ENCODE peak calls at places on chromosomes 1 and 21, in six cellular contexts. One of them, this sample, is unnamed. For H3K4me1, the result is how much of the 10 kb centered on the place peaks cover.

GRCh38 chr1:205616563-205617293 is 15.1 kb downstream of the ELK4 start:
- DNase-seq in testis: no peak
- DNase-seq in prostate gland: no peak
- DNase-seq in BE2C: no peak
- DNase-seq in GM23338: no peak
- DNase-seq in ovary: no peak
- DNase-seq in this sample: no peak

GRCh38 chr1:59814180-59814900 is 409 bp upstream of the HOOK1 start:
- DNase-seq in GM23338: peak
- DNase-seq in prostate gland: peak
- DNase-seq in testis: peak
- DNase-seq in ovary: peak
- DNase-seq in BE2C: peak
- DNase-seq in this sample: peak

GRCh38 chr21:39451332-39452206 is at the start of gene SH3BGR:
- DNase-seq in GM23338: peak
- DNase-seq in prostate gland: peak
- DNase-seq in ovary: no peak
- DNase-seq in testis: peak
- DNase-seq in BE2C: peak
- DNase-seq in this sample: peak

GRCh38 chr21:42562816-42563215 is 49.2 kb downstream of the SLC37A1 start:
- DNase-seq in GM23338: no peak
- DNase-seq in ovary: no peak
- DNase-seq in prostate gland: no peak
- DNase-seq in BE2C: no peak
- DNase-seq in testis: no peak
- DNase-seq in this sample: no peak

GRCh38 chr1:85581802-85582686 is 1.5 kb downstream of the CCN1 start:
- DNase-seq in testis: no peak
- DNase-seq in GM23338: peak
- DNase-seq in prostate gland: peak
- DNase-seq in BE2C: no peak
- DNase-seq in ovary: peak
- DNase-seq in this sample: no peak

GRCh38 chr1:62588000-62588399 is 9.3 kb upstream of the ANGPTL3 start:
- DNase-seq in testis: no peak
- DNase-seq in ovary: no peak
- DNase-seq in BE2C: no peak
- DNase-seq in GM23338: no peak
- DNase-seq in prostate gland: no peak
- DNase-seq in this sample: no peak

GRCh38 chr21:35234725-35235124 is 185.6 kb upstream of the RUNX1 start:
- DNase-seq in testis: no peak
- DNase-seq in BE2C: no peak
- DNase-seq in prostate gland: no peak
- DNase-seq in GM23338: no peak
- DNase-seq in ovary: no peak
- DNase-seq in this sample: no peak

GRCh38 chr1:230185076-230186001 is 118.3 kb downstream of the GALNT2 start:
- DNase-seq in prostate gland: no peak
- DNase-seq in ovary: no peak
- DNase-seq in BE2C: no peak
- DNase-seq in testis: no peak
- DNase-seq in GM23338: no peak
- DNase-seq in this sample: no peak

GRCh38 chr1:28601696-28602095 is 9.6 kb downstream of the RAB42 start:
- DNase-seq in prostate gland: no peak
- DNase-seq in testis: no peak
- DNase-seq in BE2C: no peak
- DNase-seq in GM23338: no peak
- DNase-seq in ovary: peak
- DNase-seq in this sample: no peak

GRCh38 chr21:39332175-39332574 is 16.7 kb downstream of the HMGN1 start:
- DNase-seq in GM23338: peak
- DNase-seq in testis: peak
- DNase-seq in prostate gland: no peak
- DNase-seq in ovary: no peak
- DNase-seq in BE2C: peak
- DNase-seq in this sample: no peak

GRCh38 chr1:51410568-51411460 is 80.5 kb upstream of the TTC39A start:
- DNase-seq in GM23338: peak
- DNase-seq in testis: no peak
- DNase-seq in BE2C: no peak
- DNase-seq in ovary: no peak
- DNase-seq in prostate gland: no peak
- DNase-seq in this sample: no peak

GRCh38 chr1:24951337-24951736 is 21.3 kb upstream of the RUNX3 start:
- DNase-seq in BE2C: no peak
- DNase-seq in testis: no peak
- DNase-seq in ovary: no peak
- DNase-seq in prostate gland: no peak
- DNase-seq in GM23338: no peak
- DNase-seq in this sample: no peak

GRCh38 chr1:869499-870244 is 54.1 kb upstream of the SAMD11 start:
- DNase-seq in GM23338: peak
- DNase-seq in ovary: peak
- DNase-seq in testis: peak
- DNase-seq in prostate gland: peak
- DNase-seq in BE2C: peak
- DNase-seq in this sample: peak

GRCh38 chr1:240091201-240091600 is 482 bp upstream of the FMN2 start:
- DNase-seq in BE2C: no peak
- DNase-seq in ovary: no peak
- DNase-seq in GM23338: no peak
- DNase-seq in prostate gland: no peak
- DNase-seq in testis: no peak
- DNase-seq in this sample: no peak
- H3K4me3 ChIP-seq in BE2C: peak
- H3K4me3 ChIP-seq in ovary: no peak
- H3K4me3 ChIP-seq in GM23338: peak
- H3K4me3 ChIP-seq in prostate gland: no peak
- H3K4me3 ChIP-seq in testis: peak
- H3K4me3 ChIP-seq in this sample: peak

GRCh38 chr1:165891461-165891860 is 64.0 kb downstream of the UCK2 start:
- DNase-seq in ovary: no peak
- DNase-seq in GM23338: no peak
- DNase-seq in testis: no peak
- DNase-seq in BE2C: no peak
- DNase-seq in prostate gland: no peak
- DNase-seq in this sample: no peak

GRCh38 chr1:165893507-165893906 is 66.1 kb downstream of the UCK2 start:
- DNase-seq in GM23338: no peak
- DNase-seq in prostate gland: no peak
- DNase-seq in BE2C: no peak
- DNase-seq in ovary: no peak
- DNase-seq in testis: no peak
- DNase-seq in this sample: no peak

GRCh38 chr1:165890684-165891083 is 63.3 kb downstream of the UCK2 start:
- DNase-seq in GM23338: no peak
- DNase-seq in BE2C: no peak
- DNase-seq in prostate gland: no peak
- DNase-seq in ovary: no peak
- DNase-seq in testis: peak
- DNase-seq in this sample: peak

GRCh38 chr1:165894591-165894990 is 67.2 kb downstream of the UCK2 start:
- DNase-seq in GM23338: no peak
- DNase-seq in testis: no peak
- DNase-seq in ovary: no peak
- DNase-seq in BE2C: no peak
- DNase-seq in prostate gland: no peak
- DNase-seq in this sample: no peak

GRCh38 chr1:165892935-165893334 is 65.5 kb downstream of the UCK2 start:
- DNase-seq in prostate gland: no peak
- DNase-seq in BE2C: no peak
- DNase-seq in GM23338: no peak
- DNase-seq in ovary: no peak
- DNase-seq in testis: no peak
- DNase-seq in this sample: no peak
- H3K4me1 ChIP-seq in prostate gland: under half
- H3K4me1 ChIP-seq in BE2C: under half
- H3K4me1 ChIP-seq in GM23338: under half
- H3K4me1 ChIP-seq in ovary: under half
- H3K4me1 ChIP-seq in testis: under half
- H3K4me1 ChIP-seq in this sample: half or more

GRCh38 chr1:116314305-116314919 is 58.6 kb upstream of the ATP1A1 start:
- DNase-seq in testis: peak
- DNase-seq in prostate gland: no peak
- DNase-seq in ovary: no peak
- DNase-seq in GM23338: no peak
- DNase-seq in BE2C: no peak
- DNase-seq in this sample: no peak
- H3K4me3 ChIP-seq in testis: no peak
- H3K4me3 ChIP-seq in prostate gland: no peak
- H3K4me3 ChIP-seq in ovary: no peak
- H3K4me3 ChIP-seq in GM23338: no peak
- H3K4me3 ChIP-seq in BE2C: no peak
- H3K4me3 ChIP-seq in this sample: no peak

GRCh38 chr1:43768168-43768567 is 60.8 kb downstream of the ST3GAL3 start:
- DNase-seq in prostate gland: no peak
- DNase-seq in GM23338: no peak
- DNase-seq in testis: no peak
- DNase-seq in BE2C: no peak
- DNase-seq in ovary: no peak
- DNase-seq in this sample: no peak

GRCh38 chr1:43764581-43764980 is 57.2 kb downstream of the ST3GAL3 start:
- DNase-seq in testis: no peak
- DNase-seq in BE2C: peak
- DNase-seq in ovary: no peak
- DNase-seq in GM23338: peak
- DNase-seq in prostate gland: no peak
- DNase-seq in this sample: no peak

GRCh38 chr1:43769350-43769908 is 62.1 kb downstream of the ST3GAL3 start:
- DNase-seq in testis: no peak
- DNase-seq in BE2C: no peak
- DNase-seq in ovary: no peak
- DNase-seq in prostate gland: no peak
- DNase-seq in GM23338: no peak
- DNase-seq in this sample: no peak

GRCh38 chr1:43766086-43766784 is 58.9 kb downstream of the ST3GAL3 start:
- DNase-seq in prostate gland: no peak
- DNase-seq in BE2C: no peak
- DNase-seq in testis: no peak
- DNase-seq in ovary: no peak
- DNase-seq in GM23338: peak
- DNase-seq in this sample: no peak

GRCh38 chr1:43766818-43767525 is 59.6 kb downstream of the ST3GAL3 start:
- DNase-seq in testis: no peak
- DNase-seq in GM23338: peak
- DNase-seq in prostate gland: no peak
- DNase-seq in BE2C: no peak
- DNase-seq in ovary: no peak
- DNase-seq in this sample: no peak
- H3K4me1 ChIP-seq in testis: under half
- H3K4me1 ChIP-seq in GM23338: half or more
- H3K4me1 ChIP-seq in prostate gland: under half
- H3K4me1 ChIP-seq in BE2C: under half
- H3K4me1 ChIP-seq in ovary: under half
- H3K4me1 ChIP-seq in this sample: under half

GRCh38 chr1:9400425-9401079 is 107.9 kb downstream of the SPSB1 start:
- DNase-seq in GM23338: peak
- DNase-seq in BE2C: no peak
- DNase-seq in prostate gland: no peak
- DNase-seq in ovary: no peak
- DNase-seq in testis: no peak
- DNase-seq in this sample: peak
- H3K4me3 ChIP-seq in GM23338: no peak
- H3K4me3 ChIP-seq in BE2C: no peak
- H3K4me3 ChIP-seq in prostate gland: no peak
- H3K4me3 ChIP-seq in ovary: no peak
- H3K4me3 ChIP-seq in testis: no peak
- H3K4me3 ChIP-seq in this sample: no peak

This sample was measured in heart right ventricle.